ENCODE peak calls at places on chromosomes 5 and 9, in eight cellular contexts. F is uterus, M is AG09309, L is endothelial cell of umbilical vein, E is BE2C, D is kidney, H is fibroblast of the aortic adventitia, P is GM12864. V is an unnamed sample.

GRCh38 chr9:6538666-6539071 is 106.9 kb downstream of the GLDC start:
- DNase-seq in F (no peak), M (no peak), L (no peak), E (peak), D (no peak), H (peak), P (no peak), V (no peak)

GRCh38 chr5:169767938-169768337 is 130.9 kb downstream of the DOCK2 start:
- DNase-seq in F (no peak), M (no peak), L (no peak), E (peak), D (no peak), H (no peak), P (no peak), V (no peak)

GRCh38 chr9:14238044-14238443 is 75.9 kb downstream of the NFIB start:
- DNase-seq in F (no peak), M (no peak), L (no peak), E (peak), D (no peak), H (no peak), P (no peak), V (peak)

GRCh38 chr9:34961574-34962480 is 3.7 kb downstream of the PHF24 start:
- DNase-seq in F (no peak), M (peak), L (peak), E (no peak), D (no peak), H (peak), P (no peak), V (peak)

GRCh38 chr9:14616188-14616982 is 76.8 kb downstream of the ZDHHC21 start:
- DNase-seq in F (no peak), M (peak), L (peak), E (no peak), D (no peak), H (peak), P (peak), V (peak)

GRCh38 chr9:16627967-16628366 is 242.5 kb downstream of the BNC2 start:
- DNase-seq in F (no peak), M (peak), L (peak), E (no peak), D (no peak), H (peak), P (no peak), V (no peak)

GRCh38 chr5:36374275-36374862 is 72.7 kb upstream of the RANBP3L start:
- DNase-seq in F (no peak), M (peak), L (no peak), E (no peak), D (no peak), H (peak), P (no peak), V (no peak)

GRCh38 chr5:126002222-126002897 is 420.8 kb upstream of the GRAMD2B start:
- DNase-seq in F (peak), M (peak), L (peak), E (peak), D (peak), H (peak), P (no peak), V (no peak)

GRCh38 chr9:97372580-97372979 is 39.3 kb upstream of the TDRD7 start:
- DNase-seq in F (no peak), M (no peak), L (no peak), E (no peak), D (no peak), H (no peak), P (no peak), V (no peak)
- TF ChIP-seq CTCF in F (no peak), M (no peak), L (no peak), E (no peak), D (no peak), H (no peak), P (no peak), V (no peak)

GRCh38 chr9:121599186-121599871 is 52.1 kb upstream of the DAB2IP start:
- DNase-seq in F (peak), M (no peak), L (no peak), E (peak), D (peak), H (no peak), P (no peak), V (peak)

GRCh38 chr9:121596515-121596914 is 54.9 kb upstream of the DAB2IP start:
- DNase-seq in F (no peak), M (no peak), L (no peak), E (no peak), D (no peak), H (no peak), P (no peak), V (no peak)

GRCh38 chr9:121599872-121600585 is 51.4 kb upstream of the DAB2IP start:
- DNase-seq in F (no peak), M (no peak), L (no peak), E (no peak), D (no peak), H (no peak), P (no peak), V (no peak)

GRCh38 chr9:121597693-121598166 is 53.7 kb upstream of the DAB2IP start:
- DNase-seq in F (no peak), M (no peak), L (no peak), E (no peak), D (no peak), H (no peak), P (no peak), V (no peak)

DNA sequence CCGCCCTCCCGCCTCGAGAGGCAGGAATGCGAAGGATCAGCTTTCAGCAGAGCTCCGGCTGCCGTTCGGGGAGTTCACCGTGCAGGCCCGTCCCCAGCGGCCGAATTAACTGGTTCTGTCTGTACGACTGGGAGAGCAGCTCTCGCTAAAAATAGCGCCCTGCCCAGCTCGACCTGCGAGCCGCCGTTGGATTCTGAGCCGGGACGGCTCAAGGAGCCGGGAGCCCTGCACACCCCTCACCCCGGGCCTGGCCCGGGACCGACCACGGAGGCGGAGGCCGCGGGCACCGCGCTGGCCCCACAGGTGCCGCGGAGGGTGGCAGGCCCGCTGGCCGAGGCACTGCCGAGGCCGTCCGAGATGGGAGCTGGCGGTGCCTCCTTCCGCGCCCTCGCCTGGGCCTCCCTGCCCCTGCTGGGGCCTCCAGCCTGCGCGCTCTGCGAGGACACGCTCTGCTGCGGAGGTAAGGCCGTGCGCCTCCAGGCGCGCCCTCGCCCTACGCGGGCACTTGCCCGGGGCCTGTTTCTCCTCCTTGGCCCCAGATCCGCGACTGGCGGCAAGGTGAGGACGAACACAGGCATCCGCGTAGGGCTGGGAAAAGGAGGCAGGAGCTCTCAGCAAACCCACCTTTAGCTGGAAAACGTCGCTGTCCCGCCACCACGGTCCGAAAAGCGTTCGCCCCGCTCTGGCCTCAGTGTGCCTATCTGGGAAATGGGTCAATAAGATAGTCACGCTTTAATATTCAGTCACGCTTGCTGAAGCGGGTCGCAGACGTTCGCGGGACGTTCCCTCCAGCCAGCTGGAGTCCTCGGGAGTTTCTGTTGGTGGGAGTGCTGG is 53.0 kb upstream of the DAB2IP start:
- DNase-seq in F (peak), M (peak), L (no peak), E (no peak), D (peak), H (peak), P (no peak), V (peak)
- TF ChIP-seq CTCF in F (peak), M (peak), L (no peak), E (no peak), D (peak), H (peak), P (no peak), V (no peak)

GRCh38 chr9:121985792-121986494 is 107.2 kb downstream of the TTLL11 start:
- DNase-seq in F (no peak), M (no peak), L (no peak), E (no peak), D (peak), H (peak), P (no peak), V (no peak)
- TF ChIP-seq CTCF in F (no peak), M (peak), L (no peak), E (no peak), D (no peak), H (peak), P (no peak), V (no peak)

GRCh38 chr5:53112909-53113308 is 3.4 kb upstream of the MOCS2 start:
- DNase-seq in F (no peak), M (no peak), L (no peak), E (no peak), D (no peak), H (no peak), P (no peak), V (no peak)

GRCh38 chr5:53111139-53111538 is 1.6 kb upstream of the MOCS2 start:
- DNase-seq in F (no peak), M (no peak), L (no peak), E (no peak), D (no peak), H (no peak), P (no peak), V (no peak)

GRCh38 chr5:53113947-53114346 is 4.4 kb upstream of the MOCS2 start:
- DNase-seq in F (no peak), M (no peak), L (no peak), E (no peak), D (no peak), H (no peak), P (no peak), V (no peak)

GRCh38 chr5:53116597-53116996 is 7.0 kb upstream of the MOCS2 start:
- DNase-seq in F (no peak), M (no peak), L (no peak), E (no peak), D (no peak), H (no peak), P (no peak), V (no peak)

GRCh38 chr5:53114988-53115387 is 5.4 kb upstream of the MOCS2 start:
- DNase-seq in F (no peak), M (no peak), L (peak), E (no peak), D (no peak), H (peak), P (no peak), V (no peak)
- TF ChIP-seq CTCF in F (no peak), M (peak), L (no peak), E (peak), D (no peak), H (peak), P (no peak), V (no peak)

GRCh38 chr5:180157866-180158265 is 51.1 kb downstream of the RASGEF1C start:
- DNase-seq in F (no peak), M (no peak), L (no peak), E (no peak), D (no peak), H (no peak), P (no peak), V (no peak)

GRCh38 chr5:180154821-180155220 is 54.2 kb downstream of the RASGEF1C start:
- DNase-seq in F (no peak), M (no peak), L (no peak), E (no peak), D (no peak), H (no peak), P (no peak), V (no peak)

GRCh38 chr5:180155331-180155881 is 53.6 kb downstream of the RASGEF1C start:
- DNase-seq in F (no peak), M (no peak), L (no peak), E (no peak), D (no peak), H (no peak), P (no peak), V (no peak)

GRCh38 chr5:180153991-180154390 is 55.0 kb downstream of the RASGEF1C start:
- DNase-seq in F (no peak), M (no peak), L (no peak), E (no peak), D (no peak), H (no peak), P (no peak), V (no peak)

DNA sequence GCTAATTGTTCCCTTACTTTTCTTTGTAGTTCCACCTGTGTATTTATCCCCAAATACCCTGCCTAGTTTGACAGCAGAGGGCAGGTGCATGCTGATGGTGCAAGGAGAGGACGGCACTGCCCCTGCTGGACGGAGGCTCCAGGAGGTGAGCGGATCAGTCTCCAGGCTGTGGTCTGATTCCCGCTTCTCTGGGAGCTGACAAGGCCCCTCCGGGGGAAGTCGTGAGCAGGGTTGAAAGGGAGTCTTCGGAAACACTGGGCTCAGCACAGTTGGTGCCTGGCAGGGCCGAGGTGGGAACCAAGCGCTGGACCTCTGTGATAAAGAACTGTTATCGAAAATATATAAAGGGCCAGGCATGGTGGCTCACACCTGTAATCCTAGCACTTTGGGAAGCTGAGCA is 52.9 kb downstream of the RASGEF1C start:
- DNase-seq in F (no peak), M (no peak), L (no peak), E (no peak), D (no peak), H (no peak), P (no peak), V (no peak)
- TF ChIP-seq CTCF in F (no peak), M (no peak), L (no peak), E (peak), D (no peak), H (no peak), P (no peak), V (no peak)

DNA sequence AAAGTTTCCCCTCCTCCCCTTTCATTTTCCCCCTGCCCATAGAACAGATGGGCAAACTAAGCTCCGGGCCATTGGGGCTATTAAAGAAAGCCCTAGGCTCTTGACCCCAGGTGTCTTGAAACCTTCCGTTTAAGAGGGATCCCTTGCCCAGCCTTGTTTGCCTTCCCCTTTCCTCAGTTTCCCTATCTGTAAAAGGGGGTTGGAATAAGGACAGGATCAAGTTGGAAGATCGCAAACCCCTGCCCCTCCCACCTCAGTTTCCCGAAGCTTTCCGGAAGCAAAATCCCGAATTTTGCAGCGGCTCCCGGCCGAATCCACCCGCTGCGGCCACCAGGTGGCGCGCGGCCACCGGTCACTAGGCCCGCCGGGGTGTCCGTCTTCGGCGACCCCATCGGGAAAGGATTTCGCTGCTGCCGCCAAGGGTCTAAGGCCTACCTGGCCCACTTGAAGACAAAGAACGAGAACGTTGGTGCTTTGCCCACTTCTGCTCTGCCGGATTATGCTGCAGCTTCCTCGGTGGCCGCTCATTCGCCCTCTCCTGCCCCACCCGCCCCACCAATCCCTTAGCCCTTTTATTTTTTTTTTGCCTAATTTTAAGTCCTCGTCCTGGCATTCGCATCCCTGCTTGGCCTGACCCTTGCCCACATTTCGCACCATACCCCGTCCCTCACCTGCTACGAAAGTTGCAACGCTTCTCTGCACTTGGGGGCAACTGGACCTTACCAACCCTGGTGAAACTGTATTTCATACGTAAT is 933 bp upstream of the NR6A1 start:
- DNase-seq in F (peak), M (no peak), L (peak), E (peak), D (peak), H (peak), P (no peak), V (peak)
- TF ChIP-seq CTCF in F (peak), M (peak), L (peak), E (peak), D (peak), H (peak), P (peak), V (peak)